ENCODE peak calls at places on chromosomes 4 and X, in four cellular contexts. S, E, I and V are unnamed samples.

GRCh38 chrX:154408659-154409221 is 314 bp downstream of the DNASE1L1 start:
- DNase-seq in S (no peak), E (no peak), I (no peak), V (no peak)

GRCh38 chr4:104352211-104352610 is 142.5 kb downstream of the CXXC4 start:
- DNase-seq in S (no peak), E (peak), I (no peak), V (no peak)

GRCh38 chrX:38500886-38501285 is 60.5 kb upstream of the TSPAN7 start:
- DNase-seq in S (no peak), E (no peak), I (no peak), V (no peak)

GRCh38 chrX:51614353-51614752 is 4.4 kb downstream of the CENPVL3 start:
- DNase-seq in S (no peak), E (peak), I (peak), V (no peak)

GRCh38 chr4:152166567-152166966 is 369.3 kb downstream of the FBXW7 start:
- DNase-seq in S (no peak), E (no peak), I (no peak), V (peak)

GRCh38 chrX:153922286-153922573 is 3.8 kb downstream of the ARHGAP4 start:
- DNase-seq in S (no peak), E (no peak), I (no peak), V (no peak)

GRCh38 chrX:138026211-138026610 is 460.3 kb downstream of the ZIC3 start:
- DNase-seq in S (no peak), E (no peak), I (no peak), V (no peak)

GRCh38 chr4:40194602-40195161 is 2.1 kb upstream of the RHOH start:
- DNase-seq in S (no peak), E (no peak), I (peak), V (no peak)

GRCh38 chr4:21512351-21512750 is 436.2 kb downstream of the KCNIP4 start:
- DNase-seq in S (no peak), E (no peak), I (peak), V (peak)

GRCh38 chr4:122744229-122744628 is 11.7 kb downstream of the BBS12 start:
- DNase-seq in S (no peak), E (no peak), I (peak), V (no peak)

GRCh38 chr4:14178421-14178820 is 550.9 kb upstream of the BOD1L1 start:
- DNase-seq in S (no peak), E (no peak), I (peak), V (no peak)

DNA sequence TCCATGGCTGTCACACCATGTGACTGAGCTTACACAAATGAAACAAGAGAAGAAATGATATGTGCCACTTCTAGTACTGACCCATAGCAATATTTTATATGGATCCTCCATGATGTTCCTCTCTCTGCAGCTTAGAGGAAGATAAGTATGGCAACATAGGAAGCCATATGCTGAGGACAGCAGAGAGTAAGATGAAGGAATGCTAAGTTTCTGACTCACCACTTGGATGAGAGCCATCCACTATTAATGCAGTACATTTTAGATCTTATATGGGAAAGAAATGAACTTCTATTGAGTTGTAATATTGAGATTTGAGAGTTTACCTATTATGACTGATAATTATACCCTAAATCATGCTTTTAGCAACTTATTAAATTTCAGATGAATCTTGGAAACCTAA is 386.9 kb upstream of the MAOA start:
- DNase-seq in S (no peak), E (no peak), I (no peak), V (no peak)
- H3K14ac ChIP-seq in S (no peak), E (no peak), I (no peak), V (no peak)

GRCh38 chrX:19842542-19842941 is 44.9 kb downstream of the SH3KBP1 start:
- DNase-seq in S (no peak), E (no peak), I (no peak), V (no peak)
- H3K14ac ChIP-seq in S (no peak), E (no peak), I (no peak), V (no peak)

GRCh38 chr4:72216539-72217277 is 184.9 kb downstream of the NPFFR2 start:
- DNase-seq in S (no peak), E (no peak), I (no peak), V (no peak)
- H3K14ac ChIP-seq in S (no peak), E (no peak), I (no peak), V (no peak)

GRCh38 chrX:41447897-41448296 is 754 bp downstream of the NYX start:
- DNase-seq in S (no peak), E (no peak), I (no peak), V (no peak)

GRCh38 chrX:41442824-41443560 is 4.2 kb upstream of the NYX start:
- DNase-seq in S (no peak), E (no peak), I (no peak), V (no peak)

GRCh38 chrX:41449138-41449537 is 2.0 kb downstream of the NYX start:
- DNase-seq in S (no peak), E (no peak), I (no peak), V (no peak)

GRCh38 chrX:41445171-41445570 is 2.0 kb upstream of the NYX start:
- DNase-seq in S (no peak), E (no peak), I (no peak), V (no peak)

DNA sequence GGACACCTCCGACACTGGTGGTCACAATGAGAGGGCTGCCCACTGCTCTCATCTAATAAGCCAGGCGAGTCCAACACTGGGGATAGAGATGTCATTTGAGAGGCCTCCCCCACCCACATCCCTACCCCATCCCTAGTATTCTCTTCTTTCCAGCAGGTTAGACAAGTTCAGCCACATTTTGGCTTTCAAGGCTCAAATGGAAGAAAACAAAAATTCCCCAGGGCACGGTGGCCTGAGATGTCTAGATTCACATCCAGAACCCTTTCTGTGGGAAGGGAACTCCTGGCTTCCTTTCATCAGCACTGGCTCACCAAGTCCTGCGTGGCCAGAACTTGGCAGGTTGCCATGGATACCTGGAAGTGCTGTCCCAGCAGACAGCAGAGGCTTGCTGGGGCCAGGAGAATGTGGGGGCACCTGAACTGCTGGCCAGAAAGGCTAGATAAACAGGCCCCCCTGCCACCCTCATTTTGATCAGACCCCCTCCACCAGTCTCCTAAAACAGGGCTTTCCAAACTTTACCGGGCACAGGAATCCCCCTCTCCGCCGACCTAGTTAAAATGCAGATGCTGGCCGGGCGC is 1.3 kb upstream of the NYX start:
- DNase-seq in S (no peak), E (no peak), I (no peak), V (no peak)
- H3K14ac ChIP-seq in S (no peak), E (no peak), I (no peak), V (no peak)

GRCh38 chr4:128338634-128339355 is 51.2 kb upstream of the PGRMC2 start:
- DNase-seq in S (no peak), E (no peak), I (peak), V (no peak)
- H3K14ac ChIP-seq in S (no peak), E (no peak), I (no peak), V (no peak)

GRCh38 chr4:136307765-136308164 is 1224.5 kb downstream of the PCDH18 start:
- DNase-seq in S (no peak), E (no peak), I (no peak), V (no peak)

GRCh38 chr4:136306361-136306760 is 1225.9 kb downstream of the PCDH18 start:
- DNase-seq in S (no peak), E (no peak), I (no peak), V (no peak)

GRCh38 chr4:136316961-136317360 is 1215.3 kb downstream of the PCDH18 start:
- DNase-seq in S (no peak), E (no peak), I (no peak), V (no peak)

GRCh38 chr4:136314686-136315085 is 1217.6 kb downstream of the PCDH18 start:
- DNase-seq in S (no peak), E (no peak), I (no peak), V (no peak)

GRCh38 chr4:136311774-136312173 is 1220.5 kb downstream of the PCDH18 start:
- DNase-seq in S (no peak), E (no peak), I (no peak), V (no peak)
- H3K14ac ChIP-seq in S (no peak), E (no peak), I (no peak), V (no peak)

GRCh38 chr4:77818667-77819408 is at the start of gene CNOT6L:
- DNase-seq in S (no peak), E (peak), I (peak), V (peak)
- H3K14ac ChIP-seq in S (no peak), E (peak), I (peak), V (peak)

GRCh38 chr4:112234952-112235609 is 3.5 kb downstream of the AP1AR start:
- DNase-seq in S (no peak), E (peak), I (peak), V (peak)

GRCh38 chr4:112230879-112231778 is 458 bp upstream of the AP1AR start:
- DNase-seq in S (peak), E (peak), I (peak), V (peak)

GRCh38 chr4:112236040-112236439 is 4.5 kb downstream of the AP1AR start:
- DNase-seq in S (no peak), E (no peak), I (no peak), V (no peak)

GRCh38 chr4:112231779-112232713 is at the start of gene AP1AR:
- DNase-seq in S (no peak), E (peak), I (peak), V (peak)
- H3K14ac ChIP-seq in S (peak), E (peak), I (peak), V (peak)

GRCh38 chr4:76559236-76560071 is 124.4 kb downstream of the SHROOM3 start:
- DNase-seq in S (no peak), E (no peak), I (no peak), V (peak)

GRCh38 chr4:76562161-76562560 is 127.1 kb downstream of the SHROOM3 start:
- DNase-seq in S (no peak), E (no peak), I (peak), V (no peak)

GRCh38 chr4:76569225-76569624 is 134.2 kb downstream of the SHROOM3 start:
- DNase-seq in S (no peak), E (no peak), I (no peak), V (no peak)

GRCh38 chr4:76562851-76563803 is 128.1 kb downstream of the SHROOM3 start:
- DNase-seq in S (no peak), E (no peak), I (no peak), V (no peak)

GRCh38 chr4:76563804-76564468 is 128.9 kb downstream of the SHROOM3 start:
- DNase-seq in S (no peak), E (no peak), I (no peak), V (no peak)
- H3K14ac ChIP-seq in S (no peak), E (no peak), I (peak), V (no peak)